ENCODE peak calls at places on chromosomes 13 and 19, in four cellular contexts. M is iris pigment epithelial cell; H is upper lobe of right lung; Z is activated naive CD8-positive, alpha-beta T cell treated with anti-CD3 and anti-CD28 coated beads, Interleukin-2, amount 50 U/mL, for 24 hours. U is an unnamed sample.

GRCh38 chr13:111505175-111505777 is 184.8 kb downstream of the TEX29 start:
- DNase-seq in M (no peak), H (no peak), Z (no peak), U (no peak)

GRCh38 chr19:45768644-45769053 is 403 bp downstream of the SIX5 start:
- DNase-seq in M (peak), H (no peak), Z (peak), U (no peak)

GRCh38 chr13:105928901-105929300 is 606.6 kb downstream of the EFNB2 start:
- DNase-seq in M (no peak), H (no peak), Z (no peak), U (no peak)

GRCh38 chr19:28303502-28303901 is 909.4 kb downstream of the UQCRFS1 start:
- DNase-seq in M (no peak), H (no peak), Z (no peak), U (no peak)

GRCh38 chr13:21637296-21637695 is 33.3 kb upstream of the MICU2 start:
- DNase-seq in M (peak), H (peak), Z (peak), U (no peak)

GRCh38 chr13:26996965-26997752 is 174.5 kb downstream of the USP12 start:
- DNase-seq in M (no peak), H (no peak), Z (no peak), U (no peak)

GRCh38 chr13:94329277-94329676 is 150.2 kb downstream of the DCT start:
- DNase-seq in M (peak), H (no peak), Z (no peak), U (no peak)

GRCh38 chr19:7507884-7508283 is 8.0 kb upstream of the ZNF358 start:
- DNase-seq in M (peak), H (peak), Z (peak), U (peak)

GRCh38 chr19:11538232-11539036 is at the start of gene CNN1:
- DNase-seq in M (peak), H (no peak), Z (no peak), U (peak)

GRCh38 chr19:36371886-36372285 is 7.1 kb downstream of the ZFP14 start:
- DNase-seq in M (no peak), H (no peak), Z (no peak), U (no peak)

U was measured in SK-N-DZ.